ENCODE peak calls at places on chromosomes 1 and 21, in four cellular contexts. One of them, this sample, is unnamed.

GRCh38 chr1:222009105-222009730 is 267.3 kb upstream of the DUSP10 start:
- DNase-seq in neural progenitor cell: peak
- DNase-seq in GM04504: no peak
- DNase-seq in NCI-H2029: no peak
- DNase-seq in this sample: no peak

GRCh38 chr1:223775054-223775453 is 62.7 kb downstream of the CAPN2 start:
- DNase-seq in neural progenitor cell: no peak
- DNase-seq in NCI-H2029: no peak
- DNase-seq in GM04504: peak
- DNase-seq in this sample: no peak

GRCh38 chr1:53255031-53255430 is 16.7 kb upstream of the MAGOH start:
- DNase-seq in NCI-H2029: no peak
- DNase-seq in neural progenitor cell: no peak
- DNase-seq in GM04504: no peak
- DNase-seq in this sample: no peak

GRCh38 chr1:97740891-97741290 is 179.9 kb downstream of the DPYD start:
- DNase-seq in GM04504: no peak
- DNase-seq in neural progenitor cell: peak
- DNase-seq in NCI-H2029: no peak
- DNase-seq in this sample: no peak

GRCh38 chr1:185400057-185400456 is 83.0 kb upstream of the IVNS1ABP start:
- DNase-seq in neural progenitor cell: no peak
- DNase-seq in NCI-H2029: no peak
- DNase-seq in GM04504: peak
- DNase-seq in this sample: peak

GRCh38 chr1:192485692-192486436 is 89.7 kb upstream of the RGS1 start:
- DNase-seq in GM04504: peak
- DNase-seq in neural progenitor cell: no peak
- DNase-seq in NCI-H2029: peak
- DNase-seq in this sample: peak

GRCh38 chr1:14820320-14821085 is 222.0 kb downstream of the KAZN start:
- DNase-seq in NCI-H2029: no peak
- DNase-seq in GM04504: no peak
- DNase-seq in neural progenitor cell: no peak
- DNase-seq in this sample: no peak

GRCh38 chr1:204974326-204974725 is 68.7 kb upstream of the CNTN2 start:
- DNase-seq in GM04504: no peak
- DNase-seq in NCI-H2029: no peak
- DNase-seq in neural progenitor cell: no peak
- DNase-seq in this sample: no peak

GRCh38 chr1:110513511-110513910 is 5.5 kb downstream of the KCNA10 start:
- DNase-seq in GM04504: no peak
- DNase-seq in neural progenitor cell: no peak
- DNase-seq in NCI-H2029: no peak
- DNase-seq in this sample: peak

GRCh38 chr1:156387899-156388813 is 19.1 kb downstream of the RHBG start:
- DNase-seq in NCI-H2029: no peak
- DNase-seq in neural progenitor cell: peak
- DNase-seq in GM04504: no peak
- DNase-seq in this sample: no peak

GRCh38 chr1:61253912-61254628 is 171.7 kb downstream of the NFIA start:
- DNase-seq in neural progenitor cell: no peak
- DNase-seq in GM04504: no peak
- DNase-seq in NCI-H2029: no peak
- DNase-seq in this sample: no peak

GRCh38 chr1:209627349-209628196 is 24.7 kb downstream of the LAMB3 start:
- DNase-seq in GM04504: no peak
- DNase-seq in neural progenitor cell: peak
- DNase-seq in NCI-H2029: peak
- DNase-seq in this sample: peak

GRCh38 chr21:35338881-35339632 is 290.0 kb upstream of the RUNX1 start:
- DNase-seq in GM04504: no peak
- DNase-seq in neural progenitor cell: no peak
- DNase-seq in NCI-H2029: no peak
- DNase-seq in this sample: no peak

GRCh38 chr1:7379445-7379971 is 391.6 kb upstream of the VAMP3 start:
- DNase-seq in GM04504: peak
- DNase-seq in NCI-H2029: peak
- DNase-seq in neural progenitor cell: peak
- DNase-seq in this sample: peak

GRCh38 chr21:35748683-35749314 is 311.5 kb downstream of the SETD4 start:
- DNase-seq in neural progenitor cell: no peak
- DNase-seq in GM04504: no peak
- DNase-seq in NCI-H2029: no peak
- DNase-seq in this sample: no peak

GRCh38 chr1:216750031-216750627 is 26.9 kb upstream of the ESRRG start:
- DNase-seq in NCI-H2029: peak
- DNase-seq in neural progenitor cell: peak
- DNase-seq in GM04504: peak
- DNase-seq in this sample: peak

GRCh38 chr1:110581637-110582036 is 24.5 kb downstream of the KCNA2 start:
- DNase-seq in neural progenitor cell: peak
- DNase-seq in GM04504: no peak
- DNase-seq in NCI-H2029: no peak
- DNase-seq in this sample: no peak

GRCh38 chr1:67306547-67306946 is 1.1 kb upstream of the IL12RB2 start:
- DNase-seq in neural progenitor cell: no peak
- DNase-seq in NCI-H2029: no peak
- DNase-seq in GM04504: no peak
- DNase-seq in this sample: no peak

GRCh38 chr21:28875078-28875477 is 117.6 kb downstream of the LTN1 start:
- DNase-seq in NCI-H2029: no peak
- DNase-seq in GM04504: no peak
- DNase-seq in neural progenitor cell: no peak
- DNase-seq in this sample: no peak

GRCh38 chr1:109208847-109209463 is 4.8 kb upstream of the SARS1 start:
- DNase-seq in NCI-H2029: no peak
- DNase-seq in neural progenitor cell: no peak
- DNase-seq in GM04504: no peak
- DNase-seq in this sample: no peak

GRCh38 chr1:162561037-162561615 is 396 bp upstream of the UAP1 start:
- DNase-seq in NCI-H2029: peak
- DNase-seq in GM04504: peak
- DNase-seq in neural progenitor cell: peak
- DNase-seq in this sample: peak

GRCh38 chr1:68808351-68808750 is 311.5 kb upstream of the DEPDC1 start:
- DNase-seq in neural progenitor cell: peak
- DNase-seq in NCI-H2029: peak
- DNase-seq in GM04504: no peak
- DNase-seq in this sample: no peak

GRCh38 chr1:167093863-167094516 is at the start of gene STYXL2:
- DNase-seq in GM04504: no peak
- DNase-seq in NCI-H2029: no peak
- DNase-seq in neural progenitor cell: no peak
- DNase-seq in this sample: no peak

GRCh38 chr1:230992100-230992774 is 13.3 kb downstream of the ARV1 start:
- DNase-seq in GM04504: no peak
- DNase-seq in neural progenitor cell: no peak
- DNase-seq in NCI-H2029: peak
- DNase-seq in this sample: no peak

GRCh38 chr1:41758904-41759548 is 159.7 kb downstream of the HIVEP3 start:
- DNase-seq in NCI-H2029: no peak
- DNase-seq in GM04504: peak
- DNase-seq in neural progenitor cell: no peak
- DNase-seq in this sample: peak

GRCh38 chr1:201702936-201703335 is 126.0 kb upstream of the IPO9 start:
- DNase-seq in GM04504: no peak
- DNase-seq in neural progenitor cell: peak
- DNase-seq in NCI-H2029: peak
- DNase-seq in this sample: peak

GRCh38 chr21:25313891-25314646 is 293.2 kb downstream of the MRPL39 start:
- DNase-seq in neural progenitor cell: no peak
- DNase-seq in NCI-H2029: no peak
- DNase-seq in GM04504: peak
- DNase-seq in this sample: peak

GRCh38 chr1:13813398-13814012 is 113.5 kb downstream of the PRDM2 start:
- DNase-seq in GM04504: no peak
- DNase-seq in neural progenitor cell: peak
- DNase-seq in NCI-H2029: no peak
- DNase-seq in this sample: no peak

GRCh38 chr1:13965770-13966398 is 265.9 kb downstream of the PRDM2 start:
- DNase-seq in GM04504: peak
- DNase-seq in neural progenitor cell: peak
- DNase-seq in NCI-H2029: peak
- DNase-seq in this sample: peak

GRCh38 chr1:230629511-230629910 is 12.8 kb upstream of the COG2 start:
- DNase-seq in NCI-H2029: no peak
- DNase-seq in GM04504: no peak
- DNase-seq in neural progenitor cell: no peak
- DNase-seq in this sample: no peak

GRCh38 chr1:5833911-5834310 is 158.3 kb downstream of the NPHP4 start:
- DNase-seq in GM04504: no peak
- DNase-seq in NCI-H2029: no peak
- DNase-seq in neural progenitor cell: no peak
- DNase-seq in this sample: no peak

GRCh38 chr21:30233228-30233627 is 17.3 kb upstream of the CLDN8 start:
- DNase-seq in neural progenitor cell: no peak
- DNase-seq in GM04504: no peak
- DNase-seq in NCI-H2029: no peak
- DNase-seq in this sample: no peak

GRCh38 chr21:32597205-32597604 is 11.9 kb upstream of the TCP10L start:
- DNase-seq in NCI-H2029: peak
- DNase-seq in GM04504: peak
- DNase-seq in neural progenitor cell: no peak
- DNase-seq in this sample: peak

GRCh38 chr1:215475719-215476525 is 91.2 kb upstream of the KCTD3 start:
- DNase-seq in GM04504: peak
- DNase-seq in neural progenitor cell: no peak
- DNase-seq in NCI-H2029: no peak
- DNase-seq in this sample: peak